ENCODE peak calls at places on chromosomes 1 and 21, in six cellular contexts. K is neural progenitor cell, Z is GM23248, T is PC-3, J is hepatocyte, L is GM23338. B is an unnamed sample.

GRCh38 chr21:38897532-38898421 is 92.0 kb downstream of the ETS2 start:
- DNase-seq in K (no peak), Z (no peak), T (no peak), J (no peak), L (no peak), B (peak; percentile 53)

GRCh38 chr21:26686278-26686677 is 113.2 kb upstream of the CYYR1 start:
- DNase-seq in K (no peak), Z (peak; percentile 37), T (peak; percentile 62), J (no peak), L (peak; percentile 80), B (peak; percentile 89)

GRCh38 chr1:179709841-179710329 is 33.2 kb upstream of the FAM163A start:
- DNase-seq in K (no peak), Z (peak; percentile 66), T (no peak), J (no peak), L (no peak), B (peak; percentile 66)

GRCh38 chr1:217526636-217527035 is 104.3 kb downstream of the GPATCH2 start:
- DNase-seq in K (no peak), Z (no peak), T (peak; percentile 64), J (no peak), L (no peak), B (no peak)

GRCh38 chr1:220733090-220733569 is 15.0 kb upstream of the MTARC2 start:
- DNase-seq in K (peak; percentile 77), Z (peak; percentile 95), T (peak; percentile 94), J (peak; percentile 88), L (peak; percentile 93), B (peak; percentile 82)

GRCh38 chr21:33686386-33686785 is 44.1 kb downstream of the ITSN1 start:
- DNase-seq in K (no peak), Z (peak; percentile 16), T (no peak), J (no peak), L (no peak), B (peak; percentile 5)

GRCh38 chr1:78535286-78535685 is 44.5 kb downstream of the PTGFR start:
- DNase-seq in K (no peak), Z (no peak), T (no peak), J (no peak), L (no peak), B (no peak)

GRCh38 chr1:150577557-150578277 is 1.7 kb downstream of the MCL1 start:
- DNase-seq in K (no peak), Z (peak; percentile 69), T (no peak), J (peak; percentile 11), L (peak; percentile 14), B (peak; percentile 41)

GRCh38 chr1:161954466-161954865 is 69.2 kb downstream of the OLFML2B start:
- DNase-seq in K (no peak), Z (peak; percentile 72), T (no peak), J (no peak), L (no peak), B (no peak)

GRCh38 chr21:38725196-38726157 is 80.3 kb upstream of the ETS2 start:
- DNase-seq in K (no peak), Z (no peak), T (no peak), J (no peak), L (no peak), B (no peak)

GRCh38 chr1:223513309-223513708 is 120.1 kb downstream of the CCDC185 start:
- DNase-seq in K (no peak), Z (no peak), T (no peak), J (no peak), L (no peak), B (no peak)

GRCh38 chr21:44889625-44890337 is 16.3 kb upstream of the PTTG1IP start:
- DNase-seq in K (no peak), Z (no peak), T (no peak), J (no peak), L (no peak), B (no peak)

GRCh38 chr1:204438628-204439027 is 27.0 kb upstream of the PPP1R15B start:
- DNase-seq in K (no peak), Z (peak; percentile 100), T (peak; percentile 99), J (peak; percentile 76), L (no peak), B (no peak)

GRCh38 chr1:247118946-247119446 is 14.8 kb upstream of the ZNF669 start:
- DNase-seq in K (peak; percentile 64), Z (peak; percentile 66), T (peak; percentile 45), J (no peak), L (peak; percentile 97), B (peak; percentile 9)

GRCh38 chr1:158248771-158249170 is 5.5 kb upstream of the CD1A start:
- DNase-seq in K (no peak), Z (no peak), T (no peak), J (no peak), L (no peak), B (no peak)

GRCh38 chr1:232278925-232279324 is 351.0 kb downstream of the SIPA1L2 start:
- DNase-seq in K (no peak), Z (no peak), T (no peak), J (no peak), L (no peak), B (no peak)

GRCh38 chr21:46131721-46132651 is 23.4 kb downstream of the FTCD start:
- DNase-seq in K (no peak), Z (no peak), T (no peak), J (no peak), L (no peak), B (no peak)

GRCh38 chr1:155071701-155072100 is 6.9 kb upstream of the EFNA3 start:
- DNase-seq in K (peak; percentile 91), Z (no peak), T (no peak), J (peak; percentile 39), L (peak; percentile 99), B (no peak)

GRCh38 chr1:109214695-109215623 is 1.2 kb downstream of the SARS1 start:
- DNase-seq in K (no peak), Z (peak; percentile 89), T (peak; percentile 54), J (peak; percentile 66), L (peak; percentile 59), B (no peak)

GRCh38 chr1:9239622-9240401 is 5.2 kb downstream of the H6PD start:
- DNase-seq in K (peak; percentile 30), Z (peak; percentile 51), T (no peak), J (peak; percentile 48), L (no peak), B (peak; percentile 89)

GRCh38 chr1:217896490-217896889 is 265.3 kb downstream of the SPATA17 start:
- DNase-seq in K (no peak), Z (peak; percentile 29), T (peak; percentile 91), J (no peak), L (no peak), B (no peak)

GRCh38 chr1:219347376-219347775 is 173.7 kb downstream of the LYPLAL1 start:
- DNase-seq in K (no peak), Z (no peak), T (no peak), J (no peak), L (no peak), B (no peak)

GRCh38 chr21:45014747-45015468 is 59.5 kb upstream of the ADARB1 start:
- DNase-seq in K (no peak), Z (no peak), T (no peak), J (no peak), L (no peak), B (no peak)

GRCh38 chr1:152313319-152313801 is 11.7 kb downstream of the FLG start:
- DNase-seq in K (no peak), Z (no peak), T (no peak), J (no peak), L (no peak), B (no peak)

GRCh38 chr21:43206231-43207042 is 37.6 kb downstream of the CRYAA start:
- DNase-seq in K (no peak), Z (no peak), T (no peak), J (no peak), L (no peak), B (no peak)

GRCh38 chr1:211695135-211695816 is 19.9 kb upstream of the NEK2 start:
- DNase-seq in K (peak; percentile 11), Z (no peak), T (no peak), J (peak; percentile 23), L (no peak), B (no peak)

GRCh38 chr1:34977858-34978257 is 7.3 kb downstream of the TMEM35B start:
- DNase-seq in K (no peak), Z (no peak), T (no peak), J (no peak), L (no peak), B (no peak)

DNA sequence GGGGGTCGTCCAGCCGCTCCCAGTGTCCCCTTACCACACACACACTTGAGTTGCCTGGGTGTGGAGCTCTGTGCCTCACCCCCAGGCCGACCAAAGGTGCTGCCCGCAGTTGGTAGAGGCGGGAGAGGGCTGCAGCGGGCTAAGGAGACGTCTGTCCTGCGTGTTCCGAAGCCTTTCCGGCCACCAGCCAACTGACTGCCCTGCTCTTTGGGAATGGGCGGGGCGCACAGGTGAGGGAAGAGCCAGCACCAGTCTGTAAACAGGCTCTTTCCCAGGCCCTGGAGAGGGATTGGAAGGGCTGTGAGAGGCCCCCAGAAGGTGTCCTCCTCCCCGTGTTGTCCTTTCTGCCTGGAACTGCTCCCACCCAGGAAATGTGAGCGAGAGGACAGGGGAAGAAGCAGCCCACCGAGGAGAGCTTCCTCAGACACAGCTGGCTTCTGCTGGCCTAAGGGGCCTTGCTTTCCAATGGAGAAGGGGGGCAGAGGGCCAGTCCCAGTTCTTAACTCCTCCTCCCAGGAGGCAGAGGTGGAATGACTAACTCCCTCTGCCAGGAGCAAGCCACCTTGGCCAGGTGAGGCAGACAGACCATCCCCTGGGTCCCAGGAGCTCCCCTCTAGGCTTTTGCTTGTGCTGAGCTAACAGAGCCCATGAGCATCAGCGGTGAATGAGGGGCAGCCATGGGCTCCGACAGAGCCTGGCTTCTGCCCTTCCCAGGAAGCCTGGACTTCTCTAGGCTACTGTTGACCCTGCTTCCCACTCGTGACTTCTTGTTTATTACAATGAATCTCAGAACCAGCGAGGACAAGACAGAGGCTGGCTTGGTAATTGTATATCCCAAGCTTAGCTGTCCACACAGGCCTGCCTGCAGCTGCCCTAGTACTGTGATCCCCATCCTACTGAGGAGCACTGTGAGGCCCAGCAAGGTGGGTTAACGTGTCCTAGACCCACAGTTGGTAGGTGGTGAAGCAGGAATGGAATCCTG is 158.1 kb upstream of the COA6 start:
- DNase-seq in K (peak; percentile 36), Z (no peak), T (no peak), J (peak; percentile 44), L (peak; percentile 76), B (no peak)
- TF ChIP-seq EZH2 in K (no peak), Z (no peak), T (no peak), J (no peak), L (no peak), B (no peak)

DNA sequence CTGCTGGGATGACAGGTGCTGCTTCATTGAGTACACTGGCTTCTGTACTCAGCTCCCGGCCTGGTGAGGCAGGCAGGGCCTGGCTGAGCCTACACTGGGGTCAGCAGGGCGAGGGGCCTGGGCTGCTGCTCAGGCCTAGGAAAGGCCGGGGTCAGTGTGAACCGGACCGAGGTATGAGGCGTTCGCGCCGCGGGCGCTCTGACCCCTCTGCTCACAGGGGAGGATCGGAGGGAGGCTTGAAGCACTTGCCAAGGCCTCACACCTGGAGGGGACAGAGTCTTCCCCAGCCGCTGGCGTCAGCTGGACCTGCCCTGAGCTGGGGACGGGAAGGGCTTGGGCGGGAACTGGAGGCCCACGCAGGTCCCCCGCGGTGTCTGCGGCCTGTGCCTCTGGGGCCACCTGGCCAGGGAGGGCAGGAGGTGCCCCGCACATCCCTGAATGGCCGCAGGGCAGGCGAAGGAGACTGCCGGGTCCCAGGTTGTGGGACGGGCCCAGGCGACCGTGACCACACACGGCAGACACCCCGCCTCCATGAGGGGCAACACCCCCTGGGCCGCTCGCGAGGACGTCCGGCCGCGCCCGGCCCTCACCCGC is 466 bp downstream of the PEX10 start:
- DNase-seq in K (no peak), Z (peak; percentile 40), T (peak; percentile 37), J (no peak), L (no peak), B (no peak)
- TF ChIP-seq EZH2phosphoT487 in K (no peak), Z (no peak), T (no peak), J (no peak), L (no peak), B (no peak)

GRCh38 chr1:23422955-23423354 is 1.6 kb downstream of the TCEA3 start:
- DNase-seq in K (no peak), Z (peak; percentile 38), T (no peak), J (no peak), L (no peak), B (no peak)
- TF ChIP-seq EZH2 in K (no peak), Z (no peak), T (no peak), J (no peak), L (no peak), B (no peak)

GRCh38 chr1:82284213-82284612 is 483.5 kb downstream of the ADGRL2 start:
- DNase-seq in K (no peak), Z (peak; percentile 3), T (no peak), J (no peak), L (no peak), B (no peak)
- TF ChIP-seq EZH2phosphoT487 in K (no peak), Z (no peak), T (no peak), J (no peak), L (no peak), B (no peak)

B was measured in MM.1S.